ENCODE peak calls at places on chromosomes 3 and 15, in nine cellular contexts. Z is HCT116, X is suprapubic skin, V is HepG2, M is transverse colon, L is stomach, A is GM23338, P is GM12878, B is SK-N-MC. N is an unnamed sample.

GRCh38 chr3:78974181-78974770 is 793.5 kb downstream of the ROBO1 start:
- DNase-seq in M (no peak), A (no peak), X (no peak), B (no peak), P (no peak), V (no peak), L (no peak), Z (no peak), N (no peak)

GRCh38 chr3:100358413-100358812 is 23.9 kb downstream of the NIT2 start:
- DNase-seq in V (peak; percentile 58), L (no peak), P (no peak), A (no peak), X (no peak), M (no peak), Z (no peak), B (no peak), N (no peak)

GRCh38 chr3:194446754-194447153 is 40.0 kb downstream of the ATP13A3 start:
- DNase-seq in X (no peak), Z (no peak), L (no peak), A (no peak), B (no peak), M (no peak), P (no peak), V (peak; percentile 68), N (no peak)

GRCh38 chr3:124260206-124260915 is 268.4 kb upstream of the ROPN1 start:
- DNase-seq in B (no peak), X (no peak), A (no peak), P (no peak), Z (no peak), L (no peak), V (no peak), M (no peak), N (no peak)

GRCh38 chr3:138629526-138629925 is 21.0 kb downstream of the FAIM start:
- DNase-seq in V (no peak), B (no peak), X (no peak), A (no peak), L (no peak), M (no peak), P (no peak), Z (no peak), N (no peak)

GRCh38 chr15:69523010-69524001 is 70.7 kb downstream of the RPLP1 start:
- DNase-seq in M (peak; percentile 84), X (no peak), Z (peak; percentile 36), B (peak; percentile 52), P (no peak), A (peak; percentile 91), L (peak; percentile 84), V (peak; percentile 38), N (peak; percentile 38)

GRCh38 chr3:185021326-185021725 is 131.5 kb downstream of the C3orf70 start:
- DNase-seq in A (no peak), Z (no peak), L (no peak), X (no peak), B (no peak), V (no peak), P (no peak), M (no peak), N (no peak)

GRCh38 chr3:180747805-180748361 is 68.6 kb upstream of the CCDC39 start:
- DNase-seq in M (no peak), V (no peak), P (no peak), Z (no peak), X (no peak), L (no peak), A (no peak), B (no peak), N (no peak)

GRCh38 chr3:170163956-170164645 is 17.4 kb downstream of the PHC3 start:
- DNase-seq in A (no peak), M (no peak), L (no peak), B (no peak), P (no peak), X (no peak), V (no peak), Z (no peak), N (no peak)

GRCh38 chr3:13479332-13479581 is 849 bp upstream of the HDAC11 start:
- DNase-seq in M (no peak), A (peak; percentile 71), X (no peak), V (peak; percentile 55), P (no peak), B (no peak), Z (no peak), L (peak; percentile 52), N (peak; percentile 31)

GRCh38 chr3:47000198-47000815 is 20.8 kb downstream of the NBEAL2 start:
- DNase-seq in M (no peak), A (no peak), Z (no peak), X (no peak), B (no peak), V (no peak), P (no peak), L (no peak), N (no peak)

GRCh38 chr3:126529585-126530170 is 5.7 kb downstream of the CHST13 start:
- DNase-seq in A (no peak), X (no peak), L (no peak), Z (no peak), V (no peak), M (no peak), P (no peak), B (no peak), N (no peak)

GRCh38 chr3:8371955-8372600 is 129.5 kb upstream of the LMCD1 start:
- DNase-seq in V (peak; percentile 27), P (no peak), L (no peak), X (no peak), B (no peak), Z (no peak), M (no peak), A (peak; percentile 13), N (no peak)

GRCh38 chr15:52772766-52773165 is 17.4 kb downstream of the ONECUT1 start:
- DNase-seq in B (no peak), X (no peak), Z (no peak), M (no peak), P (no peak), A (no peak), L (no peak), V (no peak), N (no peak)

GRCh38 chr15:93001881-93002280 is 87.1 kb downstream of the RGMA start:
- DNase-seq in X (no peak), V (no peak), A (peak; percentile 15), B (no peak), P (no peak), Z (no peak), L (no peak), M (no peak), N (no peak)

GRCh38 chr3:194617827-194618226 is 15.4 kb downstream of the TMEM44 start:
- DNase-seq in X (no peak), L (no peak), V (no peak), A (no peak), B (no peak), M (no peak), P (no peak), Z (no peak), N (no peak)

GRCh38 chr3:106610362-106610997 is 741.7 kb upstream of the CBLB start:
- DNase-seq in M (no peak), Z (no peak), L (no peak), X (no peak), P (no peak), B (no peak), V (no peak), A (no peak), N (no peak)

DNA sequence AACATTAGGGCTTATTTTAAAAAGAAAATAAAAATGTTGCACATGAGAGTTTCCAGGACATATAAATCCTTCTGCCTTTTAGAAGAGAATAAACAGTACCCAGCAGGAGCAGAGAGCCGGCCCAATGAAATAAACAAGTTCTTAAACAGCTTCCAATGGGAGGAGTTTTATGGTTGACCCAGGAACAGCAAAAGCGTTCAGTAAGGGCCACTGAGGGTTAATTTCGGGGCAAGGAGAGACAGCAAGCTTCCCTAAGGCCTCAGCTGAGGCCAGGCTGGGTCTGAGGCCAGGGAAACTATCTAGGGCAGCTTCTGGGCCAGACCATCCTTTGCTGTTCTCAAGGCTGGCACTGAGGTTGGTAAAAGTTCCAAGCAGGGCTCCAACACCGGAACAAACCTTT is 3.4 kb downstream of the PDZRN3 start:
- DNase-seq in A (no peak), X (no peak), V (no peak), M (no peak), P (no peak), B (no peak), Z (no peak), L (no peak), N (no peak)
- TF ChIP-seq POLR2AphosphoS5 in A (no peak), X (no peak), V (no peak), M (peak; percentile 48), P (no peak), B (no peak), Z (no peak), L (peak; percentile 52), N (no peak)

DNA sequence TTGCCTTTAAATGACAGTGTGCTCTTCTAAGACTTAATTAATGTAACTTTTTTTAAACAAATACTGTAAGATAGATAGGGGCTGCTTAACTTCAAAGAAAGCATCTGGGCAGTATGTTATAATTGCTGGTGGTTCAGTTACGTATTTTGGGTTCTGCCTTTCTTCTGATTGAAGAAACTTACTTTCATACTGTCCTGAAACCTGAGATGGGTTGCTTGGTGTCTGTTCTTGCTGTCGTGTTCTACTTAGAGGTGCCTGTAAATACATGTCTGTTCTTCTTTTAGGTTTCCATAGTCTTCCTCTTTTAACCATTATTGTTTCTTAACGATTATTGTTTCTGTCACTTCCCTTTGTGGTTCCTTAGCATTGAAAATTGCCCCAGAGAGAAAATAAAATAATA is 297.7 kb upstream of the CHRM5 start:
- DNase-seq in L (no peak), A (no peak), P (no peak), B (no peak), Z (no peak), X (no peak), M (no peak), V (no peak), N (no peak)
- TF ChIP-seq POLR2AphosphoS5 in L (no peak), A (no peak), P (no peak), B (no peak), Z (no peak), X (no peak), M (no peak), V (no peak), N (no peak)

GRCh38 chr3:177347611-177348010 is 150.3 kb upstream of the TBL1XR1 start:
- DNase-seq in V (no peak), L (no peak), Z (no peak), B (no peak), X (no peak), A (no peak), M (no peak), P (no peak), N (no peak)
- TF ChIP-seq POLR2AphosphoS5 in V (no peak), L (no peak), Z (no peak), B (no peak), X (no peak), A (no peak), M (no peak), P (no peak), N (no peak)

DNA sequence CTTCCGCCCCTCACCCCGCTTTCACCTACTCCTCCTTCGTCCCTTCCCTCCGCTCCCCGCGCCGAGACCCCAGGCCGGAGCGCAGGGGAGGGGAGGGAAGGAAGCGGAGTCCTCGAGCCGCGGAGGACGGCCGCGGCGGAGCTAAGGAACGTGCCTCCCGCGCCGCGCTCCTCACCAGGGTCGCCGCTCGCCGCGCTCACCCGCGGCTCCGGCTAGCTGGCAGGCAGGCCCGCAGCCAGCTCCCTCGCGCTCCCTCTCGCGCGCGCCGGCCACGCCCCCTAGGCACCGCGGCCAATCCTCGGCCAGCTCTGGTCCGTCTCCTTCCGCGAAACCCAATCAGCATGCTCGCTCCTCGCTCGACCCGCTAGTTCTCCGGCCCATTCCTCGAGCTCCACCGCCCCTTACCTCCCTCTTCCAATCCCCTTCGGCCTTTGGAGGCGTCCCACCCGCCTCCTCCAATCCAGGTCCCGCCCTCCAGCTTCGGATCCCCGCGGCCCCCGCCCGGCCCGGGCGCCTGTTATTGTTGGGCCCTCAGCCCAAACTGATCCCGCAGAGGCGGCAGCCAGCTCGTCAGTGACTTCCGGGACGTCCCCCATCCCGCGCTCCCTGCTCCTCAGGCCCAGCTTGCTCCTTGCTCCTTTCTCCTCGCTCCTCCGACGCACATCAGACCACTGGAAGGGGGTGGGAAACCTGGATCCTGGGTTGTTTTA is at the start of gene DCBLD2:
- DNase-seq in X (peak; percentile 98), P (peak; percentile 94), B (peak; percentile 91), V (peak; percentile 97), L (peak; percentile 96), M (peak; percentile 97), A (peak; percentile 99), Z (peak; percentile 96), N (peak; percentile 97)
- TF ChIP-seq POLR2AphosphoS5 in X (no peak), P (peak; percentile 84), B (peak; percentile 84), V (peak; percentile 69), L (peak; percentile 42), M (peak; percentile 94), A (peak; percentile 72), Z (peak; percentile 94), N (peak; percentile 87)